ENCODE peak calls at places on chromosomes 7 and 10, in four cellular contexts. G is Caco-2; H is effector CD8-positive, alpha-beta T cell; L is HEK293T. O is an unnamed sample.

GRCh38 chr7:150003304-150003810 is 129.6 kb downstream of the ATP6V0E2 start:
- DNase-seq in G (no peak), L (no peak), H (no peak), O (no peak)

GRCh38 chr7:2139004-2139652 is 93.6 kb downstream of the MAD1L1 start:
- DNase-seq in G (no peak), L (no peak), H (no peak), O (no peak)

GRCh38 chr7:73427902-73428696 is 5.5 kb upstream of the FZD9 start:
- DNase-seq in G (no peak), H (no peak), L (no peak), O (no peak)

GRCh38 chr10:111037868-111038267 is 39.0 kb upstream of the ADRA2A start:
- DNase-seq in L (peak), H (no peak), G (no peak), O (no peak)

GRCh38 chr10:91556691-91557529 is 76.0 kb downstream of the PPP1R3C start:
- DNase-seq in H (no peak), L (no peak), G (peak), O (peak)

GRCh38 chr7:36279251-36279925 is 110.3 kb upstream of the ANLN start:
- DNase-seq in H (no peak), L (no peak), G (no peak), O (no peak)

GRCh38 chr10:110324201-110324804 is 19.6 kb upstream of the SMNDC1 start:
- DNase-seq in G (no peak), L (no peak), H (no peak), O (peak)

GRCh38 chr10:1962025-1962424 is 224.7 kb upstream of the ADARB2 start:
- DNase-seq in H (no peak), L (no peak), G (no peak), O (no peak)

GRCh38 chr10:118587881-118588651 is 7.4 kb downstream of the PRLHR start:
- DNase-seq in H (no peak), L (no peak), G (no peak), O (no peak)

GRCh38 chr10:38047666-38048065 is 37.2 kb downstream of the ZNF33A start:
- DNase-seq in H (no peak), L (no peak), G (no peak), O (no peak)